ENCODE peak calls at places on chromosomes 1 and 21, in six cellular contexts. Z is neural progenitor cell, X is IMR-90, M is PC-3, W is neuronal stem cell, C is fibroblast of lung. H is an unnamed sample.

GRCh38 chr1:5966543-5967205 is 25.6 kb downstream of the NPHP4 start:
- DNase-seq in Z (no peak), X (no peak), M (no peak), W (no peak), C (no peak), H (no peak)

GRCh38 chr1:151499930-151500329 is 11.3 kb upstream of the CGN start:
- DNase-seq in Z (no peak), X (no peak), M (no peak), W (no peak), C (no peak), H (no peak)

GRCh38 chr21:42991992-42992740 is 17.8 kb downstream of the PKNOX1 start:
- DNase-seq in Z (no peak), X (peak), M (peak), W (no peak), C (peak), H (no peak)

GRCh38 chr1:19310720-19311502 is 1.0 kb downstream of the AKR7A2 start:
- DNase-seq in Z (peak), X (peak), M (no peak), W (peak), C (no peak), H (peak)

GRCh38 chr1:110412576-110412975 is 5.1 kb upstream of the LAMTOR5 start:
- DNase-seq in Z (peak), X (peak), M (peak), W (peak), C (peak), H (peak)

GRCh38 chr21:9008636-9009035 is 1512.7 kb upstream of the TPTE start:
- DNase-seq in Z (no peak), X (no peak), M (no peak), W (no peak), C (no peak), H (peak)

GRCh38 chr1:31752258-31752657 is 11.9 kb downstream of the ADGRB2 start:
- DNase-seq in Z (no peak), X (no peak), M (no peak), W (no peak), C (no peak), H (no peak)

GRCh38 chr1:199273837-199274379 is 635.1 kb downstream of the PTPRC start:
- DNase-seq in Z (no peak), X (peak), M (peak), W (no peak), C (peak), H (no peak)

GRCh38 chr1:8211620-8212442 is 106.1 kb upstream of the SLC45A1 start:
- DNase-seq in Z (no peak), X (peak), M (peak), W (no peak), C (peak), H (no peak)

GRCh38 chr1:35850051-35850450 is 33.0 kb upstream of the AGO1 start:
- DNase-seq in Z (no peak), X (no peak), M (no peak), W (no peak), C (no peak), H (no peak)

GRCh38 chr1:30733520-30733919 is 10.1 kb upstream of the MATN1 start:
- DNase-seq in Z (no peak), X (peak), M (no peak), W (no peak), C (no peak), H (no peak)

GRCh38 chr1:151888972-151889570 is 20.2 kb downstream of the THEM4 start:
- DNase-seq in Z (peak), X (no peak), M (peak), W (no peak), C (no peak), H (peak)

GRCh38 chr1:40385437-40386310 is 12.1 kb downstream of the SMAP2 start:
- DNase-seq in Z (no peak), X (no peak), M (no peak), W (no peak), C (no peak), H (peak)

GRCh38 chr1:18768086-18768485 is 91.4 kb downstream of the TAS1R2 start:
- DNase-seq in Z (no peak), X (no peak), M (no peak), W (no peak), C (no peak), H (no peak)

GRCh38 chr1:97108200-97108599 is 386.6 kb downstream of the PTBP2 start:
- DNase-seq in Z (no peak), X (peak), M (peak), W (no peak), C (no peak), H (no peak)

GRCh38 chr1:189697113-189697512 is 780.6 kb downstream of the BRINP3 start:
- DNase-seq in Z (no peak), X (no peak), M (no peak), W (no peak), C (no peak), H (no peak)

GRCh38 chr1:18085387-18086074 is 22.1 kb upstream of the IGSF21 start:
- DNase-seq in Z (no peak), X (no peak), M (no peak), W (no peak), C (no peak), H (no peak)

GRCh38 chr1:151839457-151840409 is at the start of gene C2CD4D:
- DNase-seq in Z (peak), X (no peak), M (peak), W (peak), C (no peak), H (no peak)

GRCh38 chr1:7079637-7080036 is 294.4 kb downstream of the CAMTA1 start:
- DNase-seq in Z (no peak), X (no peak), M (no peak), W (no peak), C (no peak), H (no peak)

GRCh38 chr1:25562101-25562927 is 18.9 kb downstream of the LDLRAP1 start:
- DNase-seq in Z (no peak), X (no peak), M (no peak), W (no peak), C (no peak), H (peak)

GRCh38 chr1:61053712-61054608 is 28.4 kb upstream of the NFIA start:
- DNase-seq in Z (peak), X (no peak), M (no peak), W (no peak), C (no peak), H (peak)

GRCh38 chr1:46302091-46303037 is 1.1 kb downstream of the LRRC41 start:
- DNase-seq in Z (peak), X (peak), M (peak), W (peak), C (peak), H (peak)

GRCh38 chr1:230495891-230496385 is 69.8 kb upstream of the PGBD5 start:
- DNase-seq in Z (no peak), X (no peak), M (peak), W (no peak), C (no peak), H (peak)

GRCh38 chr1:107935396-107936064 is 29.4 kb downstream of the VAV3 start:
- DNase-seq in Z (no peak), X (no peak), M (peak), W (no peak), C (no peak), H (peak)

DNA sequence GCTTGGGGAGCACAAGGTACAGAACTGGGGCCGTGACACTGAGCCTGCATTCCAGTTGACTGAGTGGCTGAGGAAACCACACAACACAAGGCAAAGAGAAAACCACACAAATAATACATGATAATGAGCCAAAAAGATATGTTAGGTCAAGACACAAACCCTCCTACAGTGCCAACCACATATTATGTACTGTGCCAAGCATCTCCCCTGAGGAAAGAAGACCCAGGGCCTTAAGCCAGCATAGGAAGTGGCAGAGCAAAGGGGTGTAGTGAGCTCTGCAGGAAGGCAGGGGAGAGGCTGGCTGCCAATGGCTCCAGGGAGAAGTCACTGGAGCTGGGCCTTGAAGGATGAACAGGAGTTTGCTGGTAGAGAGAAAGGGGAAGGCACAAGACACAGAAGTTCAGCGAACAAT is 28.2 kb downstream of the CTNNBIP1 start:
- DNase-seq in Z (no peak), X (peak), M (peak), W (no peak), C (peak), H (no peak)
- H3K9ac ChIP-seq in Z (no peak), X (no peak), M (no peak), W (no peak), C (no peak), H (no peak)

DNA sequence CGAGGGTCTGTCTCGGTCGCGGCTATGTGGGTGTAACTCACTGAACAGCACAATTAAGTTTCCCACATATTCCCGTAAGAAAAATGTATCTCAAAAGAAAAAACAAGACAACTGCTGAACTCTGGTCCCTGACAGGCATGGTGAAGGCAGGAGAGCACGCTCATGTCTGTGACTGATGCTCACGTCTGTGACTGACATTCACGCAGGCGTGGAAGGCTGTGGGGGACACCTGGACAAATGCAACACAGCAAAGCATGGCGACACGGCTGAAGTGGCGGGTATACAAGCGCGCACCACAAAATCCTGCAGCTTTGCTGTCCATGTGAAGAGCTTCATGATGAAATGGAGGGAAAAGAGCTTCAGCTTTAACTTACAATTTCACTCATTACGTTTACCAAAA is 6.0 kb downstream of the PTTG1IP start:
- DNase-seq in Z (no peak), X (no peak), M (no peak), W (no peak), C (no peak), H (no peak)
- H3K9ac ChIP-seq in Z (no peak), X (no peak), M (no peak), W (no peak), C (no peak), H (no peak)

DNA sequence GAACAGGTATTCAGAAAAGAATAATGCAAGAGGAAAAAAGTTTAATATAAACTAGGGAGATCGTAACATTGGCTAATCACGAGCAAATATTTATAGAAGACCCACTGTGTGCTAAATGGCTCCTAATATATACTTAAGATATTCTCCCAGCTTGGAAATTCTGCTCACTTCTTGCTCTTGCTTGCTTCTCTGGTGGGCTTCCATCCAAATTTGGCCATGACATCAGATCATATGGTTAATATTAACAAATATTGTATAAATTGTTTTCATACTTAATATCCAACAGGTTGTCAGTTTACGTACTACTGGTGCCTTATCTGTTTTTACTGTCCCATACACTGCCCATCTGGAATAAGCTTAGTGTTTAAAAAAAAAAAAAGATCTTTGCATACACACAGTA is 1.1 kb downstream of the COX20 start:
- DNase-seq in Z (no peak), X (peak), M (no peak), W (no peak), C (peak), H (no peak)
- H3K9ac ChIP-seq in Z (peak), X (peak), M (peak), W (no peak), C (peak), H (peak)

GRCh38 chr1:245748246-245748645 is 593.5 kb downstream of the KIF26B start:
- DNase-seq in Z (peak), X (no peak), M (no peak), W (peak), C (no peak), H (no peak)
- H3K9ac ChIP-seq in Z (no peak), X (no peak), M (no peak), W (no peak), C (no peak), H (no peak)

GRCh38 chr1:62676606-62677356 is 11.4 kb downstream of the DOCK7 start:
- DNase-seq in Z (no peak), X (peak), M (peak), W (no peak), C (peak), H (no peak)
- H3K9ac ChIP-seq in Z (no peak), X (no peak), M (no peak), W (no peak), C (peak), H (no peak)

GRCh38 chr1:21936366-21937031 is 611 bp downstream of the HSPG2 start:
- DNase-seq in Z (peak), X (no peak), M (peak), W (no peak), C (no peak), H (no peak)

GRCh38 chr1:21935393-21935804 is 1.7 kb downstream of the HSPG2 start:
- DNase-seq in Z (no peak), X (peak), M (peak), W (no peak), C (no peak), H (no peak)

GRCh38 chr1:21937372-21938121 is 437 bp upstream of the HSPG2 start:
- DNase-seq in Z (peak), X (peak), M (peak), W (peak), C (peak), H (peak)

GRCh38 chr1:21937034-21937371 is at the start of gene HSPG2:
- DNase-seq in Z (no peak), X (no peak), M (no peak), W (no peak), C (no peak), H (no peak)

DNA sequence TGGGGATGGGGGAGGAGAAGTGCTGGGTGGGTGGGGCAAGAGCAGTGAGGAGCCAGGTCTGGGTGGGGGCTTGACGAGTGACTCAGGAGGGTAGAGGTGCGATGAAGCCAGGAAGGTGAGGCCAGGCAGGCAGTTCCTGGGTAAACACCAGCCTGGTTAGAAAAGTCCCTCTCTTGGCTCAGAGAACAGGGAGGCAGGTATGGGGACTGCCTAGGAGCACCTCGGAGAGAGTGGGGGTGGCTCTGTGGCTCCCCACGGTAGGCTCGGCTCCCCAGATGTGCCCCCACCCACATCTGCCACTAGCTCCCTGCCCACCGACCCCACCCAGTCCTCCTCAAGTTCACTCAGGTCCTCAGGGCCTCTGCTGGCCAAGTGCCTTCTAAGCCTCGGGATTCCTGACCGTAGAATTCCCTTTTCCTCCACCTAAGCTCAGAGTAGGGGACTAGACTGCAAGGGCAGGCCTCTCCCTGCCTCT is 1.2 kb downstream of the HSPG2 start:
- DNase-seq in Z (no peak), X (no peak), M (peak), W (no peak), C (no peak), H (no peak)
- H3K9ac ChIP-seq in Z (no peak), X (peak), M (peak), W (no peak), C (peak), H (no peak)

GRCh38 chr1:169776440-169776839 is 18.3 kb downstream of the METTL18 start:
- DNase-seq in Z (no peak), X (no peak), M (no peak), W (no peak), C (no peak), H (no peak)

GRCh38 chr1:169782596-169782995 is 12.1 kb downstream of the METTL18 start:
- DNase-seq in Z (no peak), X (no peak), M (no peak), W (no peak), C (no peak), H (no peak)

GRCh38 chr1:169784102-169784501 is 10.6 kb downstream of the METTL18 start:
- DNase-seq in Z (no peak), X (no peak), M (peak), W (no peak), C (no peak), H (no peak)

GRCh38 chr1:169779150-169779549 is 15.6 kb downstream of the METTL18 start:
- DNase-seq in Z (no peak), X (no peak), M (peak), W (no peak), C (peak), H (no peak)

DNA sequence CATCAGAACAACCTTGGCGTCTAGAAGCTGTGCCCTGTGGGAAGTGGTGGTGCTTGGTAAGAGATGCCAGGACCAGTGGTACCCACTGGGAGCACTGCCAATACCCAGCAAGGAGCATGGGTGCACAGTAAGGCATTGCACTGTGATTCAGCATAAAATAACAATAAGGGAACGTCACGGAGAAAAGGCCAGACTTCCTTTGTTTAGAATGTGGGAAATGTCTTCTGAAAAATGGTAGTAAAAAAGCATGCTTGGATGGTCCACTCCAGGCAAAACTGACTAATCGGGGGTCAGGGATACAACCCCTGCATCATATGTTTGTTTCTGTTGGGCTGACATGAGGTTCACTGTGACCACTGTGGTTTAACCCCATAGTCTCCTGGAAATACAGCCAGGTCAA is 14.7 kb downstream of the METTL18 start:
- DNase-seq in Z (no peak), X (peak), M (peak), W (no peak), C (peak), H (no peak)
- H3K9ac ChIP-seq in Z (no peak), X (no peak), M (peak), W (no peak), C (no peak), H (no peak)

GRCh38 chr1:192170196-192170984 is 12.1 kb downstream of the RGS18 start:
- DNase-seq in Z (no peak), X (peak), M (no peak), W (no peak), C (no peak), H (peak)
- H3K9ac ChIP-seq in Z (no peak), X (no peak), M (no peak), W (no peak), C (no peak), H (peak)

DNA sequence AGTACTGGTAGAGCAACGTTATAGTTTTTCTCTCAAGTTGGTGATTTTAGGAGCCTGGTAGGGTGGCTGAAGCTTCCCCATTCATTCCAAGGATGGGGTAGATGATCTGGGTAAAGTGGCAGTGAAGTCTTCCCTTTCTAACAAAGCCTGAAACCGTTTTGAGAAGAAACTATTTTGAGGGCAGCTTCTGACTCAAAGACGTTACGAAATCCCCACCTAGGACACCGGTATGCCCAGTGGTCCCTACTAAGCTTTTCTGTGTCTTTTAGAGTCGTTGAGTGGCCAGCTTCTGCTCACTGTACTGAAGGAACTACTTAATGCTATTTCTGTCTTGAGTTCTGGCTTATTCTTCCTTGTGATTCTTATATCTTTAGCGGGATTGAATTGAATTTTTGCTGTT is 1.4 kb downstream of the WDTC1 start:
- DNase-seq in Z (peak), X (peak), M (peak), W (no peak), C (peak), H (peak)
- H3K9ac ChIP-seq in Z (no peak), X (peak), M (peak), W (no peak), C (no peak), H (peak)

H was measured in Karpas-422.